ENCODE peak calls at places on chromosomes 12 and 14, in five cellular contexts. U is pancreas, T is epithelial cell of esophagus, V is prostate gland, E is AG09309. R is an unnamed sample.

GRCh38 chr12:19895609-19896008 is 456.3 kb downstream of the AEBP2 start:
- DNase-seq in U (no peak), T (no peak), V (no peak), E (no peak), R (no peak)

GRCh38 chr14:55336161-55336560 is 64.9 kb downstream of the FBXO34 start:
- DNase-seq in U (no peak), T (peak), V (no peak), E (no peak), R (no peak)

GRCh38 chr14:53509845-53510244 is 356.7 kb upstream of the DDHD1 start:
- DNase-seq in U (no peak), T (peak), V (peak), E (peak), R (no peak)

GRCh38 chr12:129186952-129187351 is 333.7 kb downstream of the GLT1D1 start:
- DNase-seq in U (no peak), T (no peak), V (no peak), E (no peak), R (no peak)

GRCh38 chr14:51424569-51425251 is 184.7 kb downstream of the TMX1 start:
- DNase-seq in U (no peak), T (no peak), V (no peak), E (no peak), R (no peak)

GRCh38 chr12:119988440-119988787 is 622 bp upstream of the BICDL1 start:
- DNase-seq in U (no peak), T (no peak), V (no peak), E (no peak), R (no peak)

GRCh38 chr12:93595336-93595735 is 22.9 kb downstream of the SOCS2 start:
- DNase-seq in U (no peak), T (no peak), V (no peak), E (no peak), R (no peak)

GRCh38 chr14:55477680-55478079 is 37.3 kb upstream of the TBPL2 start:
- DNase-seq in U (peak), T (no peak), V (no peak), E (no peak), R (no peak)

GRCh38 chr12:48824112-48824511 is 5.8 kb downstream of the CACNB3 start:
- DNase-seq in U (no peak), T (peak), V (no peak), E (no peak), R (no peak)

GRCh38 chr12:93317227-93317626 is 60.5 kb upstream of the NUDT4 start:
- DNase-seq in U (no peak), T (peak), V (no peak), E (no peak), R (no peak)

GRCh38 chr12:33944703-33945437 is 77.4 kb upstream of the ALG10 start:
- DNase-seq in U (no peak), T (peak), V (no peak), E (no peak), R (no peak)

GRCh38 chr14:60647081-60647836 is 2.0 kb downstream of the SIX1 start:
- DNase-seq in U (no peak), T (peak), V (peak), E (no peak), R (no peak)

GRCh38 chr12:58917699-58918334 is 2.5 kb downstream of the LRIG3 start:
- DNase-seq in U (no peak), T (peak), V (no peak), E (no peak), R (no peak)

GRCh38 chr12:104219361-104219892 is 3.8 kb downstream of the TXNRD1 start:
- DNase-seq in U (no peak), T (peak), V (peak), E (peak), R (peak)

GRCh38 chr12:133046698-133047097 is 9.4 kb downstream of the ZNF84 start:
- DNase-seq in U (no peak), T (no peak), V (no peak), E (no peak), R (no peak)

GRCh38 chr14:70100071-70100470 is 88.7 kb downstream of the SLC8A3 start:
- DNase-seq in U (no peak), T (no peak), V (no peak), E (no peak), R (no peak)

GRCh38 chr12:91695964-91696363 is 449.7 kb downstream of the BTG1 start:
- DNase-seq in U (peak), T (no peak), V (no peak), E (no peak), R (no peak)

GRCh38 chr12:55060470-55060869 is 40.7 kb downstream of the NEUROD4 start:
- DNase-seq in U (no peak), T (peak), V (no peak), E (no peak), R (no peak)

GRCh38 chr12:132487311-132487741 is 2.6 kb upstream of the FBRSL1 start:
- DNase-seq in U (no peak), T (no peak), V (no peak), E (no peak), R (no peak)

GRCh38 chr14:93032301-93032929 is 83.3 kb downstream of the ITPK1 start:
- DNase-seq in U (no peak), T (no peak), V (no peak), E (no peak), R (no peak)

GRCh38 chr14:34322940-34323418 is 139.1 kb downstream of the SPTSSA start:
- DNase-seq in U (peak), T (peak), V (peak), E (peak), R (no peak)

GRCh38 chr12:69059465-69060457 is 126.8 kb upstream of the CPM start:
- DNase-seq in U (no peak), T (peak), V (no peak), E (peak), R (peak)

GRCh38 chr14:75960219-75960618 is 21.6 kb downstream of the TGFB3 start:
- DNase-seq in U (no peak), T (no peak), V (no peak), E (no peak), R (no peak)

GRCh38 chr14:30610719-30611388 is 11.3 kb upstream of the SCFD1 start:
- DNase-seq in U (peak), T (peak), V (peak), E (no peak), R (peak)

GRCh38 chr12:62640910-62641448 is 174.4 kb downstream of the MON2 start:
- DNase-seq in U (no peak), T (no peak), V (no peak), E (no peak), R (no peak)

GRCh38 chr12:93819048-93819491 is 141.9 kb downstream of the CRADD start:
- DNase-seq in U (no peak), T (peak), V (peak), E (no peak), R (peak)

GRCh38 chr12:65962921-65963883 is 138.9 kb downstream of the HMGA2 start:
- DNase-seq in U (no peak), T (peak), V (no peak), E (no peak), R (peak)

GRCh38 chr14:27389402-27389801 is 791.6 kb upstream of the NOVA1 start:
- DNase-seq in U (no peak), T (no peak), V (no peak), E (no peak), R (no peak)

GRCh38 chr14:74619672-74620131 is 7.7 kb upstream of the LTBP2 start:
- DNase-seq in U (no peak), T (peak), V (no peak), E (peak), R (peak)

GRCh38 chr14:69270795-69271708 is 11.1 kb downstream of the GALNT16 start:
- DNase-seq in U (no peak), T (peak), V (no peak), E (no peak), R (peak)

GRCh38 chr12:43287991-43288390 is 264.0 kb downstream of the ADAMTS20 start:
- DNase-seq in U (no peak), T (no peak), V (no peak), E (no peak), R (no peak)

GRCh38 chr12:78392918-78393317 is 471.7 kb upstream of the SYT1 start:
- DNase-seq in U (no peak), T (peak), V (no peak), E (no peak), R (peak)

GRCh38 chr12:91326043-91327027 is 143.7 kb upstream of the DCN start:
- DNase-seq in U (peak), T (peak), V (peak), E (no peak), R (peak)

GRCh38 chr12:65824314-65824563 is at the start of gene HMGA2:
- DNase-seq in U (peak), T (no peak), V (no peak), E (peak), R (no peak)

GRCh38 chr12:105190530-105190929 is 45.4 kb downstream of the APPL2 start:
- DNase-seq in U (no peak), T (no peak), V (no peak), E (no peak), R (no peak)

GRCh38 chr14:70257526-70257925 is 68.8 kb upstream of the SLC8A3 start:
- DNase-seq in U (no peak), T (peak), V (no peak), E (no peak), R (no peak)

GRCh38 chr14:23030936-23031335 is 3.8 kb downstream of the PSMB5 start:
- DNase-seq in U (no peak), T (peak), V (no peak), E (no peak), R (no peak)

GRCh38 chr12:106910202-106910601 is 45.5 kb upstream of the TMEM263 start:
- DNase-seq in U (no peak), T (no peak), V (no peak), E (no peak), R (no peak)

GRCh38 chr12:2382391-2383155 is 329.8 kb downstream of the CACNA1C start:
- DNase-seq in U (no peak), T (no peak), V (no peak), E (no peak), R (no peak)
- TF ChIP-seq CTCF in U (no peak), T (no peak), V (no peak), E (no peak), R (no peak)

DNA sequence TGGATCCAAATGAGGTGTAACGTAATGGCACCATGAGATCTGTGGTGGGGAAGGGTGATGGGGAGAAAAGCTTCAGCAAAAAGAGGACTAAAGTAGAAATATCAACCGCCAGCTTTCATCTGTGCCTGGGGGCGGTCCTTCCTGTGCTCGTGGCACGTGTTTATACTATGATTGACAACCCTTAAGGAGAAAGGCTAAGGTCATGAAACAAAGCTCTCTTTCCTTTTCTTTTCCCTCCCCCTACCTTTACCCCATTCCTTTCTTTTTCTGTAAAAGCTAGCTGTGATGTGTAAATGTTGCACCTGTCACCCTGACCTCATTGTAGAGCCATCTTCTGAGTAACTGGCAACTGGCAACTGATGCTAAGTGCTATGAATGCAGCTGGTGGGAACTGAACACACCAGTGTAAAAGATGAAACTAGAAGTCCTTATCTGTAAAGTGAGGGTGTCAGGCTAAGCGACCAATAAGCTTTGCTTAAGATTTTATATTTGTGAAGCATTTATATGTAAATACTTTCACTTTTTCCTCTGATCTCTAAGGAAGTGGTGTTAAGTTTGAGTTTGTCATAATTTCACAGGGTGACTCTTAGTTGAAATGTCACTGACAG is 102.8 kb upstream of the BCAT1 start:
- DNase-seq in U (no peak), T (no peak), V (no peak), E (no peak), R (no peak)
- H3K4me3 ChIP-seq in U (no peak), T (no peak), V (no peak), E (no peak), R (no peak)

GRCh38 chr12:14418526-14418925 is 53.0 kb downstream of the ATF7IP start:
- DNase-seq in U (no peak), T (peak), V (no peak), E (no peak), R (no peak)
- TF ChIP-seq CTCF in U (no peak), T (no peak), V (peak), E (peak), R (no peak)

GRCh38 chr12:27971606-27972005 is 927 bp downstream of the PTHLH start:
- DNase-seq in U (no peak), T (no peak), V (no peak), E (no peak), R (no peak)

GRCh38 chr12:27975222-27976136 is 2.9 kb upstream of the PTHLH start:
- DNase-seq in U (peak), T (peak), V (no peak), E (no peak), R (no peak)

GRCh38 chr12:27973487-27973890 is 956 bp upstream of the PTHLH start:
- DNase-seq in U (no peak), T (peak), V (no peak), E (no peak), R (no peak)

GRCh38 chr12:27972721-27973120 is at the start of gene PTHLH:
- DNase-seq in U (no peak), T (peak), V (no peak), E (no peak), R (no peak)

GRCh38 chr12:27974735-27975221 is 2.2 kb upstream of the PTHLH start:
- DNase-seq in U (no peak), T (peak), V (no peak), E (no peak), R (no peak)
- H3K4me3 ChIP-seq in U (no peak), T (peak), V (no peak), E (peak), R (peak)

DNA sequence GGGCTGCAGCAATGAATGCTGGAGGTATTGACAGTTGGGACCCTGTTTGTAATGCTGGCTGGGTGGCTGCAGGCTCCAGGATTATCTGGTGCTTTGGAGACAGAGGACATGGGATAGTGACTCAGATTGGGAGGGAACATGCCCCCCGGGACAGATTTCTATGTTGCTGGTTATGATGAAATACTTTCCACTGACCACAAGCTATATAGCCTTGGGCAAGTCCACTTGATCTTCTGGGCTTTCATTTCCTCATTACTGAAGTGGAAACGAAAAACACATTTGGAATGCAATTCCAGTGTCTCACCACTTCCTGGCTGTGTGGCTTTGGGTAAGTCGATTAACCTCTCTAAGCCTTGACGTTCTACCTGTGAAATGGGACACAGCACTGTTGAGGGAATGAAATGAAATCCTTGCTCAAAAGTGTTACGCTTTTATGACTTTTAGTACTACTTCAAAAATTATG is 6.3 kb upstream of the TPCN1 start:
- DNase-seq in U (peak), T (peak), V (no peak), E (peak), R (peak)
- TF ChIP-seq CTCF in U (no peak), T (no peak), V (no peak), E (no peak), R (no peak)

DNA sequence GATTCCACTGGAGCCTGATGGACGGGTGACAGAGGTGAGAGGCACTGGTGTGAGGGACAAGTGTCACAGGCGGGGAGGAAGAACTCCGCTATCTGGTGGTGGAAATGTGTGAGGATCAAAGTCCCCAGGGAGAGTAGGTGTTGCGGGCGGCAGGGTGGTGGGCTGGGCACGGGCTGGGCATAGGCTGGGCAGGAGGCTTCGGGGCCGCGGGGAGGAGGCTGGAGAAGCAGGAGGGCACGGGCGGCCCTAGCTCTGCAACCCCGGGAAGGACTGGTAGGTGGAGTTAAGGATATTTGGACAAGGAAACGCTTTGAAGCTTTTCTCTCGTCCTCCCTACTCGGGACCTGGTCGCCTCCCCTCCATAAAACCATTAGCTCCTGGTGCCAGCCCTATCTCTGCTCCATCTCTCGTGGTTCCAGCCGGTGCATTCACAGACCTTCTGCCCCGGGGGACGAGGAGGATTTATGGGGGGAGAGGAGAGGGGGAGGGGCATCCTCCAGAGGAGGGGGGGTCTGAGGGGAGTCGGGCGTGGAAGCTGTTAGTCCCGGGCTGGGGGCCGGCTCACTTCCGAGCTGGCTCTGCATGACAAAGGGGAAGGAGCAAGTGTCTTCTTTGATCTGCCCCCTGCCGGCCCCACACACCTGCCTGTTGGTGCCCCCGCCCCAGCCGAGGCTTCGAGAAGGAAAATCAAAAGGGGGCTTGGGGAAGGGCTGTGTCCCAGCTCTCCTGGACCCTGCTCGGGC is 478 bp downstream of the WNT5B start:
- DNase-seq in U (peak), T (no peak), V (no peak), E (no peak), R (no peak)
- H3K4me3 ChIP-seq in U (peak), T (no peak), V (peak), E (peak), R (peak)

GRCh38 chr14:100827140-100827517 is 1.2 kb downstream of the MEG3 start:
- DNase-seq in U (no peak), T (no peak), V (no peak), E (no peak), R (no peak)
- TF ChIP-seq CTCF in U (no peak), T (peak), V (peak), E (peak), R (peak)

R was measured in astrocyte of the cerebellum.